ENCODE peak calls at places on chromosomes 1 and 21, in four cellular contexts. C, A, I and Y are unnamed samples. For H3K4me1, the result is how much of the 10 kb centered on the place peaks cover.

GRCh38 chr1:207822602-207823451 is 71.0 kb downstream of the CD46 start:
- DNase-seq in C (peak), A (peak), I (peak), Y (no peak)

GRCh38 chr1:116134178-116134773 is 23.1 kb downstream of the MAB21L3 start:
- DNase-seq in C (no peak), A (no peak), I (no peak), Y (peak)

GRCh38 chr1:151815716-151816327 is 10.6 kb upstream of the LINGO4 start:
- DNase-seq in C (no peak), A (no peak), I (no peak), Y (no peak)

GRCh38 chr1:226736908-226737818 is 1.9 kb downstream of the ITPKB start:
- DNase-seq in C (peak), A (peak), I (peak), Y (no peak)

GRCh38 chr1:12554521-12555305 is 63.3 kb downstream of the DHRS3 start:
- DNase-seq in C (no peak), A (no peak), I (no peak), Y (no peak)

GRCh38 chr1:185360714-185361113 is 43.7 kb upstream of the IVNS1ABP start:
- DNase-seq in C (no peak), A (no peak), I (no peak), Y (no peak)

GRCh38 chr1:46555826-46556619 is 4.6 kb upstream of the KNCN start:
- DNase-seq in C (no peak), A (no peak), I (no peak), Y (no peak)

GRCh38 chr21:21624674-21625073 is 626.5 kb downstream of the NCAM2 start:
- DNase-seq in C (no peak), A (no peak), I (no peak), Y (no peak)

GRCh38 chr1:161085165-161085564 is 4.2 kb downstream of the NECTIN4 start:
- DNase-seq in C (no peak), A (no peak), I (no peak), Y (no peak)

GRCh38 chr1:208510192-208510952 is 266.2 kb upstream of the PLXNA2 start:
- DNase-seq in C (no peak), A (no peak), I (no peak), Y (no peak)

GRCh38 chr1:240737268-240737667 is 125.3 kb upstream of the GREM2 start:
- DNase-seq in C (no peak), A (no peak), I (no peak), Y (no peak)

GRCh38 chr1:43554444-43554992 is 23.8 kb downstream of the PTPRF start:
- DNase-seq in C (no peak), A (peak), I (peak), Y (no peak)

GRCh38 chr1:8702121-8702520 is 115.3 kb downstream of the RERE start:
- DNase-seq in C (peak), A (peak), I (peak), Y (no peak)

GRCh38 chr21:43598416-43599120 is 60.7 kb downstream of the HSF2BP start:
- DNase-seq in C (no peak), A (no peak), I (no peak), Y (no peak)

GRCh38 chr21:44528634-44528995 is 11.4 kb downstream of the KRTAP10-1 start:
- DNase-seq in C (no peak), A (no peak), I (no peak), Y (no peak)

GRCh38 chr1:65813956-65814355 is 21.3 kb downstream of the PDE4B start:
- DNase-seq in C (no peak), A (no peak), I (no peak), Y (no peak)

GRCh38 chr1:221230605-221231004 is 351.4 kb downstream of the HLX start:
- DNase-seq in C (no peak), A (no peak), I (no peak), Y (no peak)

GRCh38 chr1:23196627-23197328 is 20.5 kb downstream of the HTR1D start:
- DNase-seq in C (no peak), A (peak), I (no peak), Y (no peak)

GRCh38 chr1:14113841-14114567 is 414.0 kb downstream of the PRDM2 start:
- DNase-seq in C (no peak), A (peak), I (peak), Y (no peak)

GRCh38 chr1:23177438-23178380 is 9.1 kb upstream of the LUZP1 start:
- DNase-seq in C (peak), A (peak), I (peak), Y (no peak)

GRCh38 chr1:15384301-15384901 is 25.3 kb upstream of the EFHD2 start:
- DNase-seq in C (peak), A (peak), I (peak), Y (no peak)

GRCh38 chr1:234647758-234648157 is 37.8 kb upstream of the IRF2BP2 start:
- DNase-seq in C (no peak), A (no peak), I (no peak), Y (no peak)

GRCh38 chr1:101257500-101258325 is 20.9 kb downstream of the S1PR1 start:
- DNase-seq in C (peak), A (no peak), I (no peak), Y (no peak)

GRCh38 chr21:15006594-15007230 is 58.1 kb downstream of the NRIP1 start:
- DNase-seq in C (no peak), A (no peak), I (no peak), Y (no peak)

GRCh38 chr1:44819257-44819593 is 10.9 kb downstream of the BTBD19 start:
- DNase-seq in C (no peak), A (peak), I (peak), Y (no peak)

GRCh38 chr1:224245188-224245587 is 62.1 kb downstream of the DEGS1 start:
- DNase-seq in C (no peak), A (no peak), I (no peak), Y (no peak)

GRCh38 chr1:10649484-10650201 is 146.8 kb downstream of the CASZ1 start:
- DNase-seq in C (no peak), A (peak), I (peak), Y (no peak)

GRCh38 chr1:114015075-114015474 is 35.8 kb downstream of the OLFML3 start:
- DNase-seq in C (no peak), A (no peak), I (no peak), Y (no peak)

DNA sequence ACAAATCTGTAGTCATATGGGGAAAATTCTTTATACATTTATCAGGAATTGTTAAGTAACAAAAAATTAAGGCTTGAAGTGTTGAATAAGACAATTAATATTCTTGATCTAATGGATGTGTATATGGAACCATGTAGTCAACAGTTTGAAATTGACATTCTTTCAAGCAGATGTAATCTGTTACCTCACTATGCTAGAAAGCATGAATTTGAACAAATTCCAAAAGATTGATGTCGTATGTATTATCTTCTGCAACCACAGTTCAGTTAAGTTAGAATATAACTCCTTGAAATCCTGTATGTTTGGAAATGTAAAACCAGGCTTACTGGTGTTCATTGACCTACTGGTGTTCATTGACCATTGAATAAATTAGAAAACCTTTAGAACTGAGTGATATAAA is 16.1 kb downstream of the CCDC18 start:
- DNase-seq in C (no peak), A (no peak), I (no peak), Y (no peak)
- H3K4me1 ChIP-seq in C (under half), A (under half), I (under half), Y (under half)

GRCh38 chr1:19338323-19338762 is 26.2 kb downstream of the SLC66A1 start:
- DNase-seq in C (no peak), A (peak), I (peak), Y (no peak)
- TF ChIP-seq CTCF in C (peak), A (peak), I (peak), Y (no peak)

DNA sequence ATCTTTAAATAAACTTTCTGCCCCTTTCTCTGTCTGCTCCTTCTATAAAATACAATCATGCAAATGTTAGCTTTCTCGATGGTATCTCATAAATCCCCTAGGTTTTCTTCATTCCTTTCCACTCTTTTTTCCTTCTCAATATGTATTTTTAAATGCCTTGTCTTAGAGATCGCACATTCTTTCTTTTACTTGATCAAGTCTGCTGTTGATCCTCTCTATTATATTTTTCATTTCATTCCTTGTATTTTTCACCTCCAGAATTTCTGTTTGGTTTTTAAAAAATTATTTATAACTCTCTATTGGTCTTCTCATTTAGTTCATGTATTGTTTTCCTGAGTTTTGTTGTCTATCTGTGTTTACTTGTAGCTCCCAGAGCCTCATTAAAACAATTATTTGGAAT is 36.0 kb downstream of the TNFSF4 start:
- DNase-seq in C (no peak), A (no peak), I (no peak), Y (no peak)
- H3K4me1 ChIP-seq in C (under half), A (under half), I (under half), Y (under half)

GRCh38 chr1:112702067-112702395 is 4.9 kb downstream of the RHOC start:
- DNase-seq in C (peak), A (no peak), I (no peak), Y (no peak)

GRCh38 chr1:112699425-112700144 is 7.3 kb downstream of the RHOC start:
- DNase-seq in C (peak), A (no peak), I (no peak), Y (peak)

GRCh38 chr1:112701227-112702066 is 5.5 kb downstream of the RHOC start:
- DNase-seq in C (peak), A (no peak), I (no peak), Y (peak)

GRCh38 chr1:112698366-112699310 is 8.3 kb downstream of the RHOC start:
- DNase-seq in C (peak), A (no peak), I (peak), Y (peak)

GRCh38 chr1:112700290-112701226 is 6.4 kb downstream of the RHOC start:
- DNase-seq in C (peak), A (peak), I (peak), Y (no peak)
- TF ChIP-seq CTCF in C (no peak), A (no peak), I (peak), Y (no peak)

GRCh38 chr1:156747737-156748669 is 3.5 kb downstream of the HDGF start:
- DNase-seq in C (no peak), A (no peak), I (peak), Y (no peak)
- H3K4me1 ChIP-seq in C (half or more), A (half or more), I (under half), Y (half or more)